ENCODE peak calls at places on chromosomes 16 and 17, in five cellular contexts. O is body of pancreas, S is spleen, H is heart left ventricle, W is upper lobe of left lung. A is an unnamed sample.

GRCh38 chr16:11783319-11784047 is 13.6 kb downstream of the ZC3H7A start:
- DNase-seq in O (no peak), S (no peak), H (no peak), W (no peak), A (no peak)

GRCh38 chr17:56681561-56682266 is 88.2 kb downstream of the NOG start:
- DNase-seq in O (no peak), S (no peak), H (no peak), W (no peak), A (no peak)

GRCh38 chr17:2462481-2462880 is 49.2 kb downstream of the METTL16 start:
- DNase-seq in O (no peak), S (no peak), H (no peak), W (no peak), A (no peak)

GRCh38 chr17:57574040-57574513 is 171.0 kb downstream of the CCDC182 start:
- DNase-seq in O (peak), S (no peak), H (peak), W (no peak), A (peak)

GRCh38 chr17:39018267-39019134 is 51.3 kb upstream of the FBXO47 start:
- DNase-seq in O (no peak), S (no peak), H (no peak), W (no peak), A (no peak)

GRCh38 chr17:48552453-48553189 is 7.7 kb upstream of the HOXB2 start:
- DNase-seq in O (no peak), S (no peak), H (no peak), W (no peak), A (peak)

GRCh38 chr16:73131153-73131862 is 83.4 kb upstream of the ZFHX3 start:
- DNase-seq in O (no peak), S (no peak), H (no peak), W (no peak), A (no peak)

GRCh38 chr16:28910046-28911031 is 14.7 kb downstream of the RABEP2 start:
- DNase-seq in O (no peak), S (no peak), H (no peak), W (no peak), A (no peak)

GRCh38 chr16:55471448-55472097 is 7.4 kb upstream of the MMP2 start:
- DNase-seq in O (no peak), S (no peak), H (no peak), W (no peak), A (no peak)

GRCh38 chr16:154223-155030 is 2.0 kb downstream of the HBZ start:
- DNase-seq in O (peak), S (no peak), H (peak), W (no peak), A (no peak)

GRCh38 chr16:87918866-87919680 is 17.3 kb downstream of the CA5A start:
- DNase-seq in O (no peak), S (no peak), H (peak), W (no peak), A (no peak)

GRCh38 chr16:61836804-61837398 is 199.3 kb downstream of the CDH8 start:
- DNase-seq in O (no peak), S (no peak), H (no peak), W (no peak), A (no peak)

GRCh38 chr17:78933959-78934568 is 8.9 kb upstream of the TIMP2 start:
- DNase-seq in O (peak), S (peak), H (peak), W (peak), A (peak)

GRCh38 chr16:81560979-81561657 is 116.5 kb downstream of the CMIP start:
- DNase-seq in O (no peak), S (no peak), H (no peak), W (no peak), A (no peak)

GRCh38 chr16:58492735-58493134 is 7.2 kb upstream of the NDRG4 start:
- DNase-seq in O (no peak), S (peak), H (no peak), W (no peak), A (no peak)

GRCh38 chr16:69890891-69891282 is 60.2 kb upstream of the CLEC18A start:
- DNase-seq in O (no peak), S (no peak), H (no peak), W (no peak), A (peak)

GRCh38 chr16:87288753-87289362 is 28.3 kb downstream of the C16orf95 start:
- DNase-seq in O (no peak), S (no peak), H (no peak), W (no peak), A (no peak)

GRCh38 chr17:8005951-8006730 is 3.7 kb downstream of the GUCY2D start:
- DNase-seq in O (no peak), S (no peak), H (no peak), W (no peak), A (peak)

GRCh38 chr17:45147581-45148182 is 593 bp upstream of the HEXIM1 start:
- DNase-seq in O (peak), S (peak), H (peak), W (peak), A (peak)

GRCh38 chr16:89363621-89364393 is 126.6 kb downstream of the ANKRD11 start:
- DNase-seq in O (peak), S (no peak), H (no peak), W (peak), A (no peak)

GRCh38 chr17:2478446-2478845 is 33.2 kb downstream of the METTL16 start:
- DNase-seq in O (no peak), S (no peak), H (no peak), W (no peak), A (no peak)

GRCh38 chr16:2462031-2462866 is 2.3 kb downstream of the TEDC2 start:
- DNase-seq in O (no peak), S (no peak), H (no peak), W (no peak), A (no peak)

GRCh38 chr17:36816214-36816613 is 121.1 kb upstream of the LHX1 start:
- DNase-seq in O (no peak), S (no peak), H (no peak), W (no peak), A (no peak)

GRCh38 chr17:67999291-67999911 is 3.1 kb upstream of the C17orf58 start:
- DNase-seq in O (no peak), S (no peak), H (no peak), W (no peak), A (no peak)

GRCh38 chr16:67421030-67421429 is 4.8 kb upstream of the ZDHHC1 start:
- DNase-seq in O (no peak), S (no peak), H (no peak), W (no peak), A (no peak)

GRCh38 chr17:54937426-54937825 is 31.0 kb downstream of the COX11 start:
- DNase-seq in O (no peak), S (no peak), H (no peak), W (no peak), A (no peak)

GRCh38 chr16:85677383-85677967 is 11.3 kb downstream of the GINS2 start:
- DNase-seq in O (no peak), S (peak), H (no peak), W (no peak), A (no peak)

GRCh38 chr16:3259097-3259496 is 2.7 kb upstream of the MEFV start:
- DNase-seq in O (peak), S (no peak), H (peak), W (peak), A (peak)

GRCh38 chr17:3977387-3977786 is 13.2 kb upstream of the ATP2A3 start:
- DNase-seq in O (peak), S (no peak), H (no peak), W (peak), A (no peak)

GRCh38 chr16:27335349-27336052 is 21.7 kb downstream of the IL4R start:
- DNase-seq in O (no peak), S (no peak), H (no peak), W (no peak), A (no peak)
- TF ChIP-seq CTCF in O (no peak), S (no peak), H (no peak), W (no peak), A (no peak)

DNA sequence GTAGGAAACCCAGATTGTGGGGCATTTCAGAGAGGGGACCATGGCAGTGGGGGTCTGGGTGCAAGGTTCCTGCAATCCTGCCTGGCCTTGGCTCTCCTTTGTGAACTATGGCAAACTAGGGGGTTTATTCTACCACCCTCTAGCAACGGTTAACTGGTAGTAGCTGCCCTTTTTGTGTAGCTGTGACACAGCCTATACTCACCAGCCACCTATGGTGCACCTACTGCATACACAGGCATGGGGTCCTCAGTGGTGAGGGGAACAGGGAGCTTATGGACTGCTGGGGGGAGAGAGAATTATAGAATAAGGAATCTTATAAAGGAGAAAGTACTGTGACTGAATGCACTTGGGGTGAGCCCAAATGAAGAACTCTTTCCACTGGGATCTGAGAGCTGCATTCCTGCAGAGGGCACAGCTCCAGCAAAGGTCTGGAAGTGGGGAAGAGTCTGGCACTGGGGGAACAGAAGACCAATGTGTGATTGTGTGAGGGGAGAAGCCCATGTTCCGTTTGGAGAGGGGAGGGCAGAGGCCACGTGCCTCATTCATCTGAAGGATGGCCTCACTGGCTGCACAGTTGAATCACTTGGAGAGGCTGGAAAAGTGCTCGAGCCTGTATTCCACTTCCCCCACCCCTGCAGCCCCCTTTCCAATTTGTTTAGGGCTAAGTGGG is 2.1 kb downstream of the MT1X start:
- DNase-seq in O (peak), S (no peak), H (no peak), W (no peak), A (peak)
- TF ChIP-seq POLR2A in O (no peak), S (no peak), H (no peak), W (no peak), A (no peak)

GRCh38 chr16:50548659-50549560 is 714 bp downstream of the NKD1 start:
- DNase-seq in O (peak), S (peak), H (no peak), W (no peak), A (peak)
- TF ChIP-seq CTCF in O (no peak), S (no peak), H (no peak), W (no peak), A (no peak)

DNA sequence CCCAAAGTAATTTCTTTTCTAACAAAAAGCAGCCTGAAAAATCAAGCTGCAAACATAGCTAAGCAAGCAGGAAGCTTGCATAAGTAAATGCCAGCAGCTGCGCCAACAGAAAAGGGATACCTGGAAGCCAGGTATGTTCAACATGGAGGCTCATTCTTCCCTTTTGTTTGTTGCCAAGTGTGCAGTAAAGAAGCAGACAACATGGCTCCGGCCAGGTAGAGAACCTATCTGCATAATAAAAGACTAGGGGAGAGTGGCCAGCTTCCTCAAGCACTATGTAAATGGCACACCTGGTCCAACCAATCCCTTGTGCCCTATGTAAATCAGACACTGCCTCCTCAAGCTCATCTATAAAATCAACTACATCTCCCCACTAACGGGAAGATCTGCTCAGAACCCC is 1407.0 kb downstream of the CDH11 start:
- DNase-seq in O (no peak), S (no peak), H (no peak), W (no peak), A (no peak)
- TF ChIP-seq POLR2A in O (no peak), S (no peak), H (no peak), W (no peak), A (no peak)

DNA sequence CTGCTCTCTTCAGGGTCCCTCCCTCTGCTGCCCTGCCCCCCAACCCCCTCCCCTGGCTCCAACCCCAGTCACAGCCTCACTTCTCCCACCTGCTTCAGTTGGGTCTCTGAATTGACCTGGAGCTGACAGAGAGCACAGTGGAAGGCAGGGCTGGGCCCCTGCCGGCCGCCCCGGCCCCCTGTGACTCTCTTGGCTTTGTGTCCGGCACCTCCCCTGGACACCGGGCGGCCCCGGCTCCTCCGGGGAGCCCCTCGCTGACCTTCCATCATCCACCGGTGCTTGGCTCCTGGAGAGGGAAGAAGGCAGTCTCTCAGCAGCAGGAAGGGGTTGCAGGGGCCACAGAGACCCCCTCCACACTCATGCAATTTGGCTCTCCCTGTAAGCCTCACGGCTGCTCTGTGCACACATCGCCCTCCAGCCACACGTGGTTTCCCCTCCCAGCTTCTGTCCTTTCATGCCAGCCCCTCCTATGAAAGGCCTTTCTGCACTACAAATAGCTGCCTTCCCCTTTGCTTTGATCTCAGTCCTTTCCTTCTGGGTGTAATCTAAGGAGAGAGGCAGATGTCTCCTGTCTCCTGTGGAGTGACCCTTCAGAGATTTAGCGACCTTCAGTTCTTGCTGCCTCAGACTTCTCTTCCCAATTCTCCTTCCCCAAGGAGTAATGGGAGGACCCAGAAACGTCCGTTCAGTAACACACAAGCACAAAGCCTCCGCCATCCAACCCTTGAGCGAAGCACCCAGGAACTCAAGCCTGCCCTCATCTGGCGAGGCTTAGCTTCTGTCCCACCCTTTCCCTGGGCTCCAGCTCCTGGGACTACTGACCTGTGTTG is 8.3 kb downstream of the NKIRAS2 start:
- DNase-seq in O (peak), S (no peak), H (no peak), W (no peak), A (no peak)
- TF ChIP-seq CTCF in O (no peak), S (no peak), H (no peak), W (no peak), A (no peak)

GRCh38 chr16:10387378-10387681 is 1.5 kb downstream of the ATF7IP2 start:
- DNase-seq in O (no peak), S (no peak), H (no peak), W (no peak), A (no peak)

GRCh38 chr16:10388987-10389386 is 3.1 kb downstream of the ATF7IP2 start:
- DNase-seq in O (no peak), S (no peak), H (no peak), W (no peak), A (no peak)

GRCh38 chr16:10383626-10384025 is 2.2 kb upstream of the ATF7IP2 start:
- DNase-seq in O (no peak), S (no peak), H (no peak), W (no peak), A (no peak)

GRCh38 chr16:10386517-10387377 is 886 bp downstream of the ATF7IP2 start:
- DNase-seq in O (no peak), S (no peak), H (no peak), W (no peak), A (no peak)

GRCh38 chr16:10385725-10386516 is at the start of gene ATF7IP2:
- DNase-seq in O (peak), S (peak), H (peak), W (peak), A (peak)
- TF ChIP-seq POLR2A in O (peak), S (peak), H (peak), W (no peak), A (peak)

DNA sequence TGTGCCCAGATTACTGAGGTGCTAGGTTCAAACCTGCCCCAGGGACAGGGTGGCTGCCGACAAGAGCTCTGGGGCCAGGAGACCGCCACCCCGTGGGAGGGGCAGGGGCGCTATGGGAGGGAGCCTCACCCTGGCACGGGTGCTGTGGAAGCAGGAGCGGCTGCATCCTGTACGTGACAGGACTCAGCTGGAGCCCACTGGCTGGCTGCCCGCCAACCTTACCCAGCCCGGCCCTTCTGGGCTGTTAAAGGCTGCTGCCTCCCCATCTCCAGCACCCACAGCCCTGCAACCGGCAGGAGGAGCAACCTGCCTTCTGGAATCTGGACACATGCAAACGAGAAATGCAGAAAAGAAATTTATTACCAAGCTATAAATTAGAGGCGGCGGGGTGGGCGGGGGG is 11.2 kb downstream of the PAM16 start:
- DNase-seq in O (no peak), S (peak), H (no peak), W (peak), A (peak)
- TF ChIP-seq CTCF in O (no peak), S (no peak), H (no peak), W (peak), A (no peak)

GRCh38 chr17:34727601-34728000 is 148.2 kb downstream of the TMEM132E start:
- DNase-seq in O (no peak), S (no peak), H (no peak), W (no peak), A (no peak)

GRCh38 chr17:34728771-34729310 is 149.5 kb downstream of the TMEM132E start:
- DNase-seq in O (no peak), S (no peak), H (no peak), W (no peak), A (peak)

GRCh38 chr17:34725008-34725407 is 145.6 kb downstream of the TMEM132E start:
- DNase-seq in O (no peak), S (no peak), H (no peak), W (no peak), A (no peak)

GRCh38 chr17:34725740-34726139 is 146.4 kb downstream of the TMEM132E start:
- DNase-seq in O (no peak), S (no peak), H (no peak), W (no peak), A (no peak)

GRCh38 chr17:34726536-34727384 is 147.4 kb downstream of the TMEM132E start:
- DNase-seq in O (no peak), S (no peak), H (no peak), W (no peak), A (no peak)
- TF ChIP-seq POLR2A in O (no peak), S (no peak), H (no peak), W (no peak), A (no peak)

GRCh38 chr16:1338119-1338730 is 4.8 kb downstream of the BAIAP3 start:
- DNase-seq in O (peak), S (no peak), H (no peak), W (peak), A (no peak)
- TF ChIP-seq CTCF in O (peak), S (peak), H (no peak), W (no peak), A (no peak)